ENCODE peak calls at places on chromosome 15, in seven cellular contexts. C is cardiac muscle cell; X is GM19239; W is ELF-1; G is mesothelial cell of epicardium; Z is stimulated activated CD4-positive, alpha-beta T cell treated with anti-CD3 and anti-CD28 coated beads, Interleukin-1b, Interleukin-23, amount 100 ng/mL, for 48 hours; M is activated naive CD4-positive, alpha-beta T cell. H is an unnamed sample.

GRCh38 chr15:29516929-29517328 is 247.3 kb upstream of the NSMCE3 start:
- DNase-seq in X (no peak), G (no peak), M (no peak), W (no peak), Z (no peak), C (no peak), H (no peak)

GRCh38 chr15:78810377-78811123 is 714 bp downstream of the ADAMTS7 start:
- DNase-seq in C (peak; percentile 77), X (peak; percentile 31), W (peak; percentile 53), Z (no peak), M (peak; percentile 7), G (no peak), H (no peak)

GRCh38 chr15:83398591-83398990 is 48.5 kb upstream of the SH3GL3 start:
- DNase-seq in X (no peak), Z (no peak), G (no peak), M (no peak), W (no peak), C (no peak), H (no peak)

GRCh38 chr15:38050529-38050928 is 116.1 kb downstream of the TMCO5A start:
- DNase-seq in W (no peak), X (no peak), C (no peak), Z (no peak), G (no peak), M (no peak), H (no peak)

GRCh38 chr15:69160976-69161877 is 792 bp downstream of the GLCE start:
- DNase-seq in W (peak; percentile 60), Z (peak; percentile 7), G (no peak), C (peak; percentile 67), X (peak; percentile 7), M (no peak), H (no peak)

GRCh38 chr15:86857701-86858100 is 778.0 kb downstream of the AGBL1 start:
- DNase-seq in X (no peak), C (no peak), G (no peak), W (no peak), M (no peak), Z (no peak), H (no peak)

GRCh38 chr15:94327356-94327936 is 96.1 kb downstream of the MCTP2 start:
- DNase-seq in Z (no peak), M (no peak), G (no peak), C (peak; percentile 45), W (no peak), X (no peak), H (no peak)

GRCh38 chr15:63601026-63601726 is 4.0 kb downstream of the FBXL22 start:
- DNase-seq in G (no peak), W (no peak), Z (peak; percentile 44), M (peak; percentile 51), X (no peak), C (peak; percentile 36), H (no peak)

GRCh38 chr15:66564136-66565041 is 1.4 kb downstream of the LCTL start:
- DNase-seq in M (no peak), W (no peak), Z (no peak), X (no peak), G (no peak), C (no peak), H (no peak)

GRCh38 chr15:70508561-70509281 is 254.6 kb downstream of the UACA start:
- DNase-seq in C (no peak), G (no peak), Z (peak; percentile 70), X (no peak), W (peak; percentile 56), M (no peak), H (no peak)

GRCh38 chr15:89129123-89129815 is 41.0 kb downstream of the ABHD2 start:
- DNase-seq in W (peak; percentile 60), G (no peak), X (peak; percentile 28), M (peak; percentile 57), Z (peak; percentile 50), C (peak; percentile 63), H (no peak)